ENCODE peak calls at places on chromosomes 6 and 20, in five cellular contexts. One of them, this sample, is unnamed. For H3K4me1, the result is how much of the 10 kb centered on the place peaks cover.

GRCh38 chr6:7647504-7647903 is 57.5 kb downstream of the SNRNP48 start:
- DNase-seq in heart left ventricle: no peak
- DNase-seq in IMR-90: no peak
- DNase-seq in neural progenitor cell: no peak
- DNase-seq in A549: no peak
- DNase-seq in this sample: no peak

GRCh38 chr20:47792021-47792618 is 6.8 kb upstream of the SULF2 start:
- DNase-seq in IMR-90: peak
- DNase-seq in A549: peak
- DNase-seq in neural progenitor cell: no peak
- DNase-seq in heart left ventricle: peak
- DNase-seq in this sample: no peak

GRCh38 chr6:84906514-84906913 is 142.1 kb upstream of the TBX18 start:
- DNase-seq in neural progenitor cell: no peak
- DNase-seq in heart left ventricle: no peak
- DNase-seq in IMR-90: no peak
- DNase-seq in A549: no peak
- DNase-seq in this sample: no peak

GRCh38 chr6:17980329-17980728 is 7.1 kb downstream of the KIF13A start:
- DNase-seq in heart left ventricle: no peak
- DNase-seq in neural progenitor cell: no peak
- DNase-seq in A549: no peak
- DNase-seq in IMR-90: no peak
- DNase-seq in this sample: no peak

GRCh38 chr6:163941471-163941980 is 527.0 kb downstream of the QKI start:
- DNase-seq in heart left ventricle: peak
- DNase-seq in neural progenitor cell: peak
- DNase-seq in IMR-90: no peak
- DNase-seq in A549: no peak
- DNase-seq in this sample: no peak

GRCh38 chr20:60062431-60063336 is 104.5 kb downstream of the CDH26 start:
- DNase-seq in heart left ventricle: no peak
- DNase-seq in A549: no peak
- DNase-seq in IMR-90: peak
- DNase-seq in neural progenitor cell: no peak
- DNase-seq in this sample: peak

GRCh38 chr6:99979953-99980352 is 14.1 kb downstream of the MCHR2 start:
- DNase-seq in IMR-90: no peak
- DNase-seq in heart left ventricle: no peak
- DNase-seq in neural progenitor cell: no peak
- DNase-seq in A549: no peak
- DNase-seq in this sample: no peak

GRCh38 chr6:45420083-45420908 is 42.6 kb upstream of the SUPT3H start:
- DNase-seq in IMR-90: peak
- DNase-seq in neural progenitor cell: peak
- DNase-seq in A549: no peak
- DNase-seq in heart left ventricle: no peak
- DNase-seq in this sample: no peak

GRCh38 chr6:49409951-49410542 is 53.0 kb downstream of the MMUT start:
- DNase-seq in A549: peak
- DNase-seq in heart left ventricle: no peak
- DNase-seq in IMR-90: peak
- DNase-seq in neural progenitor cell: peak
- DNase-seq in this sample: peak

GRCh38 chr6:109024784-109025183 is 69.9 kb downstream of the SESN1 start:
- DNase-seq in neural progenitor cell: peak
- DNase-seq in heart left ventricle: no peak
- DNase-seq in A549: no peak
- DNase-seq in IMR-90: peak
- DNase-seq in this sample: no peak

GRCh38 chr20:25863536-25864325 is 167.1 kb upstream of the ZNF337 start:
- DNase-seq in neural progenitor cell: peak
- DNase-seq in heart left ventricle: peak
- DNase-seq in IMR-90: no peak
- DNase-seq in A549: no peak
- DNase-seq in this sample: peak

GRCh38 chr6:116531675-116532570 is 13.6 kb downstream of the TRAPPC3L start:
- DNase-seq in IMR-90: peak
- DNase-seq in heart left ventricle: no peak
- DNase-seq in neural progenitor cell: peak
- DNase-seq in A549: peak
- DNase-seq in this sample: no peak

GRCh38 chr6:140303218-140303949 is 928.9 kb upstream of the CITED2 start:
- DNase-seq in heart left ventricle: no peak
- DNase-seq in neural progenitor cell: no peak
- DNase-seq in IMR-90: no peak
- DNase-seq in A549: no peak
- DNase-seq in this sample: no peak

GRCh38 chr6:33926451-33926850 is 122.6 kb upstream of the MLN start:
- DNase-seq in neural progenitor cell: peak
- DNase-seq in IMR-90: no peak
- DNase-seq in heart left ventricle: no peak
- DNase-seq in A549: peak
- DNase-seq in this sample: peak

GRCh38 chr6:53765270-53765669 is 29.5 kb upstream of the LRRC1 start:
- DNase-seq in IMR-90: peak
- DNase-seq in A549: peak
- DNase-seq in heart left ventricle: no peak
- DNase-seq in neural progenitor cell: no peak
- DNase-seq in this sample: peak

GRCh38 chr6:43963877-43964658 is 163.2 kb downstream of the MRPL14 start:
- DNase-seq in IMR-90: no peak
- DNase-seq in A549: no peak
- DNase-seq in neural progenitor cell: no peak
- DNase-seq in heart left ventricle: no peak
- DNase-seq in this sample: no peak

GRCh38 chr6:25927177-25927576 is 3.3 kb downstream of the SLC17A2 start:
- DNase-seq in A549: no peak
- DNase-seq in neural progenitor cell: no peak
- DNase-seq in heart left ventricle: no peak
- DNase-seq in IMR-90: no peak
- DNase-seq in this sample: no peak

GRCh38 chr6:150813993-150814359 is 51.5 kb upstream of the MTHFD1L start:
- DNase-seq in heart left ventricle: no peak
- DNase-seq in neural progenitor cell: no peak
- DNase-seq in A549: peak
- DNase-seq in IMR-90: peak
- DNase-seq in this sample: no peak

GRCh38 chr6:116386581-116387299 is 16.0 kb downstream of the DSE start:
- DNase-seq in neural progenitor cell: no peak
- DNase-seq in A549: peak
- DNase-seq in heart left ventricle: no peak
- DNase-seq in IMR-90: peak
- DNase-seq in this sample: no peak

GRCh38 chr6:25659633-25660368 is 7.8 kb downstream of the SCGN start:
- DNase-seq in A549: no peak
- DNase-seq in IMR-90: no peak
- DNase-seq in heart left ventricle: no peak
- DNase-seq in neural progenitor cell: no peak
- DNase-seq in this sample: no peak

DNA sequence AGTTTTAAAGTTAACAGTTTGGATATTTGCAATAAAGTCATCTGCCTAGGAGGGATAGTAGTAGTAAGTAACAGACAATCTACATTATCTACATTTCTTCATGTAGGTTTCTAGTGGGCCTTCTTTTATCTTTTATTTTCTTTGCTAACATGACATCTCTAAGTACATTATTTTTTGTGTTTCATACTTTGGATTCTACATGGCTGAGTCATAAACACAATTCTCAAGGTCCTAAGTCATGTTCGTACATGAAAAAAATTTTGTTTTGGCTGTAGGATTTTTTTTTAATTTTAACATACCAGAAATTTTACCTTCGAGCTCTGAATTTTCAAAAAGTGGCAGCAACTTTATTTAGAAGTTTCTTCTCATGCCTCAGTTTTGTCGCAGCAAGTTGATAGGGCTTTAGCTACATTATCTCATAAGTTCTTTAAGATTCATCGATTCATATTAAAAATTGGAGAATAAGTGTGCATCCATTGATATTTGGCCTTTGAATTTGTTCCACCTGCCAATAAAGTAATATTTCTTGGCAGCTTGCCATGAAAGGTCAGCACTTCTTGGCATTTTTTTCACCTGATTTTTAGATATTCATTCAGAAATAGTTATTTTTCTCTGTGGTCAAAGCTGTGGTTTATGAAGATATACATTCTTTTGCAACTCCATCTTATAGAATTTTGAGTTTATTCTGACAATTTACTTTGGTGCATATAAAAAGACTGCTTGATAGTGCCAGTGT is 146.2 kb downstream of the GRIK2 start:
- DNase-seq in neural progenitor cell: no peak
- DNase-seq in A549: no peak
- DNase-seq in heart left ventricle: no peak
- DNase-seq in IMR-90: peak
- DNase-seq in this sample: no peak
- TF ChIP-seq CTCF in neural progenitor cell: no peak
- TF ChIP-seq CTCF in A549: no peak
- TF ChIP-seq CTCF in heart left ventricle: no peak
- TF ChIP-seq CTCF in IMR-90: no peak
- TF ChIP-seq CTCF in this sample: no peak

DNA sequence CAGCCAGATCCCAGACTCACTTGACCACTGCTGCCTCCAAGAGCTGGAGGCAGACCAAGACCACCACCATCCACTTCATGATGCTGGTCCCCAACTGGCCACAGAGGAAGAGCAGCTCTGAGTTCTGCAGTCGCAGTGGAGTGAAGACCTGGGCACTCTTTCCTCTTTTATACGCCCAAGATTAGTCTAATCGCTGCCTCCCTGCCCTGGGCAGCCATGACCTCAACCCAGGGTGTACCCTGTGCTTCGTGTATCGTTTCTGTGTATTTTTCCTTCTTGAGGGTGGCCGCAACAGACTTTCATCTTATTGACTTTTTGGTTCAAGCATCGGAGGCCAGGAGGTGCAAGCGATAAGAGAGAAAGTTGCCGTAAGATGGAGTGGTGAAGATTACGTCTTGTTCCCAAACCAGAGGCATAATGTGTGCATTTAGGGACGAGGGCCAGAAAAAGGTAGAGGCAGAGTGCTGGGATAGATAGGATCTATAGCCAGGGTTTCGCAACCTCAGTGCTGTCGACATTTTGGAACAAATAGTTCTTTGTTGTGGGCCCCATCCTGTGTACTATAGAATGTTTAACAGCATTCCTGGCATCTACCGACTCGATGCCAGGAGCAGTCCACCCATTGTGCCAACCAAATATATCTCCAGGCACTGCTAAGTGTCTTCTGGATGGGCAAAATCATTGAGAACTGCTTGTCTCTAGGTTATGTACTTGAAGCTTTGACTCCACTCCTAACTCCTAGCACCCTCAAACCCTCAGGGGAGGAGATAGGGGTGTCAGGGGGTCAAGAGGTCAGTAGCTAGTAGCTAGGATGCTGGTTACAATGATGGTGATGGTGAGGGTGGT is at the start of gene PGC:
- DNase-seq in A549: no peak
- DNase-seq in neural progenitor cell: no peak
- DNase-seq in heart left ventricle: peak
- DNase-seq in IMR-90: no peak
- DNase-seq in this sample: no peak
- H3K4me3 ChIP-seq in A549: no peak
- H3K4me3 ChIP-seq in neural progenitor cell: no peak
- H3K4me3 ChIP-seq in heart left ventricle: no peak
- H3K4me3 ChIP-seq in IMR-90: no peak
- H3K4me3 ChIP-seq in this sample: no peak

GRCh38 chr20:5608448-5609161 is 141.6 kb upstream of the SHLD1 start:
- DNase-seq in neural progenitor cell: no peak
- DNase-seq in A549: peak
- DNase-seq in IMR-90: peak
- DNase-seq in heart left ventricle: no peak
- DNase-seq in this sample: no peak
- H3K4me1 ChIP-seq in neural progenitor cell: under half
- H3K4me1 ChIP-seq in A549: half or more
- H3K4me1 ChIP-seq in IMR-90: under half
- H3K4me1 ChIP-seq in heart left ventricle: under half
- H3K4me1 ChIP-seq in this sample: under half

DNA sequence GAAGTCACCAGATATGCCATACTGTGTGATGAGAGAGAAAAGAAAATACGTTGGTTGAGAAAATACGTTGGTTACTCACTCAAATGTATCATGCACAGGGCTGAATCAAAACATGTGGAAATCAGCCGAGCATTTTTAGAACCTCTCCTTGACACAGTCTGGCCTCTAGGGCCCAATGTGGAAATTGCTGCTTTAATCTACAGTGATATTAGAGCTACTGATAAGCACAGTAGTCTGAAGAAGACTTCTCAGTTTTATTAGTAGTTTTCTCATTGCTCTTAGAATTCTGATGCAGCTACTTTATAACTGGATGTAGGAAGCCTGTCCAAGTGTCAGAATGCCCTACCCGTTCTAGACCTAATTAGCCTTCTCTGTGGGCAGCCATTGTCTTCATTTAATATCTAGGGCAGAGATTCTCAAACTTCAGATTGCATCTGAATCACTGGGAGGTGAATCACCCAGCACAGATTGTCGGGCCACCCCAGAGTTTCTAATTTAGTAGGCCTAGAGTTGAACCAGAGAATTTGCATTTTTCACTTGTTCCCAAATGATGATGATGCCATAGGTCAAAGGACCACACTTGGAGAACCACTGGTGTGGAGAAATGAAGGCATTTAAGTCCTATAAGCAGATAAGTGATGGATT is 229.1 kb downstream of the PLCB1 start:
- DNase-seq in neural progenitor cell: no peak
- DNase-seq in IMR-90: peak
- DNase-seq in heart left ventricle: no peak
- DNase-seq in A549: peak
- DNase-seq in this sample: no peak
- TF ChIP-seq CTCF in neural progenitor cell: no peak
- TF ChIP-seq CTCF in IMR-90: no peak
- TF ChIP-seq CTCF in heart left ventricle: peak
- TF ChIP-seq CTCF in A549: no peak
- TF ChIP-seq CTCF in this sample: no peak

GRCh38 chr6:125818225-125818657 is 27.5 kb downstream of the NCOA7 start:
- DNase-seq in A549: no peak
- DNase-seq in neural progenitor cell: no peak
- DNase-seq in IMR-90: peak
- DNase-seq in heart left ventricle: no peak
- DNase-seq in this sample: no peak

GRCh38 chr6:125821825-125822281 is 31.1 kb downstream of the NCOA7 start:
- DNase-seq in neural progenitor cell: no peak
- DNase-seq in IMR-90: no peak
- DNase-seq in heart left ventricle: no peak
- DNase-seq in A549: no peak
- DNase-seq in this sample: no peak

GRCh38 chr6:125819927-125820326 is 29.2 kb downstream of the NCOA7 start:
- DNase-seq in heart left ventricle: no peak
- DNase-seq in neural progenitor cell: no peak
- DNase-seq in IMR-90: no peak
- DNase-seq in A549: no peak
- DNase-seq in this sample: no peak

GRCh38 chr6:125816828-125817280 is 26.1 kb downstream of the NCOA7 start:
- DNase-seq in heart left ventricle: no peak
- DNase-seq in IMR-90: no peak
- DNase-seq in A549: no peak
- DNase-seq in neural progenitor cell: no peak
- DNase-seq in this sample: no peak

GRCh38 chr6:125818659-125819297 is 28.0 kb downstream of the NCOA7 start:
- DNase-seq in A549: no peak
- DNase-seq in heart left ventricle: no peak
- DNase-seq in IMR-90: no peak
- DNase-seq in neural progenitor cell: no peak
- DNase-seq in this sample: no peak
- H3K4me3 ChIP-seq in A549: no peak
- H3K4me3 ChIP-seq in heart left ventricle: no peak
- H3K4me3 ChIP-seq in IMR-90: no peak
- H3K4me3 ChIP-seq in neural progenitor cell: no peak
- H3K4me3 ChIP-seq in this sample: peak

GRCh38 chr6:95786802-95787201 is 209.5 kb downstream of the MANEA start:
- DNase-seq in IMR-90: no peak
- DNase-seq in heart left ventricle: no peak
- DNase-seq in A549: no peak
- DNase-seq in neural progenitor cell: no peak
- DNase-seq in this sample: no peak
- H3K4me1 ChIP-seq in IMR-90: under half
- H3K4me1 ChIP-seq in heart left ventricle: under half
- H3K4me1 ChIP-seq in A549: under half
- H3K4me1 ChIP-seq in neural progenitor cell: under half
- H3K4me1 ChIP-seq in this sample: under half

This sample was measured in Caco-2.